ENCODE peak calls at places on chromosomes 2 and 18, in eight cellular contexts. P is spleen, E is GM13976, V is fibroblast of mammary gland, Z is Calu3, S is stromal cell of bone marrow, H is RWPE1, N is coronary artery. Q is an unnamed sample.
A peak's percentile ranks its signal among the peaks of the same experiment; 100 is the strongest.

GRCh38 chr2:66507673-66508127 is 72.8 kb downstream of the MEIS1 start:
- DNase-seq in P (no peak), E (no peak), V (no peak), Z (no peak), S (no peak), H (no peak), N (no peak), Q (no peak)

GRCh38 chr2:72788756-72789155 is 37.1 kb downstream of the EXOC6B start:
- DNase-seq in P (no peak), E (no peak), V (peak; percentile 67), Z (no peak), S (peak; percentile 90), H (peak; percentile 43), N (no peak), Q (no peak)

GRCh38 chr18:40864846-40865245 is 1090.2 kb upstream of the PIK3C3 start:
- DNase-seq in P (no peak), E (no peak), V (no peak), Z (no peak), S (no peak), H (no peak), N (no peak), Q (no peak)

GRCh38 chr2:120299024-120299423 is 46.4 kb downstream of the RALB start:
- DNase-seq in P (no peak), E (no peak), V (no peak), Z (no peak), S (no peak), H (no peak), N (no peak), Q (peak; percentile 31)

GRCh38 chr2:215917953-215918620 is 95.3 kb downstream of the MREG start:
- DNase-seq in P (no peak), E (peak; percentile 64), V (peak; percentile 44), Z (no peak), S (peak; percentile 47), H (no peak), N (no peak), Q (no peak)

GRCh38 chr2:101151859-101152194 is 645 bp upstream of the TBC1D8 start:
- DNase-seq in P (peak; percentile 78), E (no peak), V (no peak), Z (no peak), S (no peak), H (no peak), N (no peak), Q (no peak)

GRCh38 chr2:40511661-40512213 is 59.8 kb upstream of the SLC8A1 start:
- DNase-seq in P (no peak), E (no peak), V (peak; percentile 91), Z (no peak), S (peak; percentile 25), H (peak; percentile 7), N (no peak), Q (no peak)

GRCh38 chr2:74501335-74502071 is 2.1 kb upstream of the LBX2 start:
- DNase-seq in P (peak; percentile 58), E (no peak), V (no peak), Z (no peak), S (no peak), H (no peak), N (no peak), Q (no peak)

GRCh38 chr2:141392517-141393213 is 738.2 kb downstream of the LRP1B start:
- DNase-seq in P (no peak), E (no peak), V (peak; percentile 5), Z (no peak), S (peak; percentile 28), H (no peak), N (no peak), Q (no peak)

GRCh38 chr2:191206613-191207471 is 38.4 kb upstream of the MYO1B start:
- DNase-seq in P (no peak), E (no peak), V (no peak), Z (no peak), S (no peak), H (no peak), N (no peak), Q (no peak)

GRCh38 chr18:57918601-57919000 is 115.5 kb upstream of the ATP8B1 start:
- DNase-seq in P (no peak), E (no peak), V (no peak), Z (no peak), S (no peak), H (no peak), N (no peak), Q (no peak)

GRCh38 chr2:203797363-203798111 is 70.0 kb upstream of the CTLA4 start:
- DNase-seq in P (no peak), E (no peak), V (peak; percentile 62), Z (no peak), S (no peak), H (no peak), N (no peak), Q (no peak)

GRCh38 chr2:79580175-79580574 is 67.3 kb downstream of the CTNNA2 start:
- DNase-seq in P (no peak), E (no peak), V (peak; percentile 1), Z (no peak), S (peak; percentile 45), H (no peak), N (no peak), Q (no peak)

GRCh38 chr2:149686677-149687427 is 99.3 kb upstream of the MMADHC start:
- DNase-seq in P (no peak), E (no peak), V (no peak), Z (no peak), S (no peak), H (no peak), N (no peak), Q (no peak)

GRCh38 chr18:30457156-30457555 is 585.4 kb downstream of the DSC3 start:
- DNase-seq in P (no peak), E (no peak), V (no peak), Z (peak; percentile 2), S (no peak), H (no peak), N (no peak), Q (no peak)

GRCh38 chr2:50808694-50809093 is 223.2 kb downstream of the NRXN1 start:
- DNase-seq in P (no peak), E (no peak), V (no peak), Z (no peak), S (no peak), H (no peak), N (no peak), Q (no peak)

GRCh38 chr2:240227538-240228428 is 87.3 kb upstream of the OTOS start:
- DNase-seq in P (peak; percentile 40), E (no peak), V (no peak), Z (no peak), S (no peak), H (no peak), N (no peak), Q (peak; percentile 28)

GRCh38 chr2:73640537-73640936 is 1.7 kb downstream of the NAT8 start:
- DNase-seq in P (no peak), E (no peak), V (peak; percentile 47), Z (no peak), S (peak; percentile 3), H (no peak), N (no peak), Q (no peak)

GRCh38 chr2:8692783-8693768 is 11.2 kb downstream of the ID2 start:
- DNase-seq in P (no peak), E (peak; percentile 69), V (no peak), Z (peak; percentile 83), S (no peak), H (no peak), N (no peak), Q (peak; percentile 76)

Q was measured in kidney.